ENCODE peak calls at places on chromosomes 16 and 17, in four cellular contexts. One of them, this sample, is unnamed.

GRCh38 chr17:40097931-40098845 is 2.2 kb downstream of the NR1D1 start:
- DNase-seq in cardiac fibroblast: peak
- DNase-seq in HFFc6: peak
- DNase-seq in stimulated activated CD8-positive, alpha-beta memory T cell treated with anti-CD3 and anti-CD28 coated beads, Interleukin-4, amount 100 ng/mL, for 4 hours: no peak
- DNase-seq in this sample: no peak

GRCh38 chr16:1194665-1195392 is 30.2 kb downstream of the TPSG1 start:
- DNase-seq in cardiac fibroblast: peak
- DNase-seq in HFFc6: no peak
- DNase-seq in stimulated activated CD8-positive, alpha-beta memory T cell treated with anti-CD3 and anti-CD28 coated beads, Interleukin-4, amount 100 ng/mL, for 4 hours: no peak
- DNase-seq in this sample: no peak

GRCh38 chr17:77887464-77888241 is 70.8 kb upstream of the TNRC6C start:
- DNase-seq in stimulated activated CD8-positive, alpha-beta memory T cell treated with anti-CD3 and anti-CD28 coated beads, Interleukin-4, amount 100 ng/mL, for 4 hours: peak
- DNase-seq in cardiac fibroblast: peak
- DNase-seq in HFFc6: peak
- DNase-seq in this sample: peak

GRCh38 chr17:17567631-17568030 is 23.9 kb downstream of the PEMT start:
- DNase-seq in stimulated activated CD8-positive, alpha-beta memory T cell treated with anti-CD3 and anti-CD28 coated beads, Interleukin-4, amount 100 ng/mL, for 4 hours: no peak
- DNase-seq in HFFc6: no peak
- DNase-seq in cardiac fibroblast: no peak
- DNase-seq in this sample: no peak

GRCh38 chr17:69448431-69449102 is 34.1 kb downstream of the MAP2K6 start:
- DNase-seq in stimulated activated CD8-positive, alpha-beta memory T cell treated with anti-CD3 and anti-CD28 coated beads, Interleukin-4, amount 100 ng/mL, for 4 hours: no peak
- DNase-seq in HFFc6: no peak
- DNase-seq in cardiac fibroblast: no peak
- DNase-seq in this sample: no peak

GRCh38 chr17:64781394-64781793 is 119.3 kb upstream of the SMURF2 start:
- DNase-seq in cardiac fibroblast: peak
- DNase-seq in HFFc6: no peak
- DNase-seq in stimulated activated CD8-positive, alpha-beta memory T cell treated with anti-CD3 and anti-CD28 coated beads, Interleukin-4, amount 100 ng/mL, for 4 hours: no peak
- DNase-seq in this sample: no peak

GRCh38 chr17:79077587-79077986 is 3.0 kb downstream of the ENGASE start:
- DNase-seq in HFFc6: no peak
- DNase-seq in cardiac fibroblast: no peak
- DNase-seq in stimulated activated CD8-positive, alpha-beta memory T cell treated with anti-CD3 and anti-CD28 coated beads, Interleukin-4, amount 100 ng/mL, for 4 hours: no peak
- DNase-seq in this sample: no peak

GRCh38 chr16:89921699-89922476 is 1.3 kb upstream of the TUBB3 start:
- DNase-seq in HFFc6: peak
- DNase-seq in stimulated activated CD8-positive, alpha-beta memory T cell treated with anti-CD3 and anti-CD28 coated beads, Interleukin-4, amount 100 ng/mL, for 4 hours: no peak
- DNase-seq in cardiac fibroblast: peak
- DNase-seq in this sample: peak

GRCh38 chr17:8292639-8293395 is 2.4 kb downstream of the SLC25A35 start:
- DNase-seq in cardiac fibroblast: no peak
- DNase-seq in HFFc6: no peak
- DNase-seq in stimulated activated CD8-positive, alpha-beta memory T cell treated with anti-CD3 and anti-CD28 coated beads, Interleukin-4, amount 100 ng/mL, for 4 hours: no peak
- DNase-seq in this sample: peak

GRCh38 chr16:88084881-88085280 is 133.6 kb downstream of the BANP start:
- DNase-seq in cardiac fibroblast: peak
- DNase-seq in HFFc6: peak
- DNase-seq in stimulated activated CD8-positive, alpha-beta memory T cell treated with anti-CD3 and anti-CD28 coated beads, Interleukin-4, amount 100 ng/mL, for 4 hours: no peak
- DNase-seq in this sample: no peak

GRCh38 chr17:28570716-28571254 is 539 bp downstream of the PIGS start:
- DNase-seq in HFFc6: no peak
- DNase-seq in cardiac fibroblast: peak
- DNase-seq in stimulated activated CD8-positive, alpha-beta memory T cell treated with anti-CD3 and anti-CD28 coated beads, Interleukin-4, amount 100 ng/mL, for 4 hours: no peak
- DNase-seq in this sample: peak

GRCh38 chr17:37179893-37180292 is 195.9 kb upstream of the C17orf78 start:
- DNase-seq in cardiac fibroblast: peak
- DNase-seq in HFFc6: peak
- DNase-seq in stimulated activated CD8-positive, alpha-beta memory T cell treated with anti-CD3 and anti-CD28 coated beads, Interleukin-4, amount 100 ng/mL, for 4 hours: no peak
- DNase-seq in this sample: peak

GRCh38 chr16:55437627-55438026 is 41.4 kb upstream of the MMP2 start:
- DNase-seq in HFFc6: no peak
- DNase-seq in cardiac fibroblast: peak
- DNase-seq in stimulated activated CD8-positive, alpha-beta memory T cell treated with anti-CD3 and anti-CD28 coated beads, Interleukin-4, amount 100 ng/mL, for 4 hours: no peak
- DNase-seq in this sample: peak

GRCh38 chr17:49850772-49851386 is 3.0 kb upstream of the TAC4 start:
- DNase-seq in cardiac fibroblast: no peak
- DNase-seq in stimulated activated CD8-positive, alpha-beta memory T cell treated with anti-CD3 and anti-CD28 coated beads, Interleukin-4, amount 100 ng/mL, for 4 hours: no peak
- DNase-seq in HFFc6: no peak
- DNase-seq in this sample: peak

GRCh38 chr16:81675662-81676535 is 103.2 kb upstream of the PLCG2 start:
- DNase-seq in cardiac fibroblast: no peak
- DNase-seq in HFFc6: no peak
- DNase-seq in stimulated activated CD8-positive, alpha-beta memory T cell treated with anti-CD3 and anti-CD28 coated beads, Interleukin-4, amount 100 ng/mL, for 4 hours: no peak
- DNase-seq in this sample: no peak

GRCh38 chr16:81446318-81447275 is 2.0 kb downstream of the CMIP start:
- DNase-seq in cardiac fibroblast: peak
- DNase-seq in HFFc6: peak
- DNase-seq in stimulated activated CD8-positive, alpha-beta memory T cell treated with anti-CD3 and anti-CD28 coated beads, Interleukin-4, amount 100 ng/mL, for 4 hours: no peak
- DNase-seq in this sample: peak

GRCh38 chr17:63596856-63597557 is 3.7 kb upstream of the TACO1 start:
- DNase-seq in cardiac fibroblast: no peak
- DNase-seq in stimulated activated CD8-positive, alpha-beta memory T cell treated with anti-CD3 and anti-CD28 coated beads, Interleukin-4, amount 100 ng/mL, for 4 hours: no peak
- DNase-seq in HFFc6: no peak
- DNase-seq in this sample: no peak

GRCh38 chr16:12815361-12815760 is 11.7 kb upstream of the CPPED1 start:
- DNase-seq in cardiac fibroblast: peak
- DNase-seq in HFFc6: no peak
- DNase-seq in stimulated activated CD8-positive, alpha-beta memory T cell treated with anti-CD3 and anti-CD28 coated beads, Interleukin-4, amount 100 ng/mL, for 4 hours: no peak
- DNase-seq in this sample: no peak

GRCh38 chr16:49704586-49705155 is 151.2 kb downstream of the ZNF423 start:
- DNase-seq in HFFc6: no peak
- DNase-seq in stimulated activated CD8-positive, alpha-beta memory T cell treated with anti-CD3 and anti-CD28 coated beads, Interleukin-4, amount 100 ng/mL, for 4 hours: no peak
- DNase-seq in cardiac fibroblast: peak
- DNase-seq in this sample: peak

GRCh38 chr17:35942588-35943186 is 826 bp downstream of the LYZL6 start:
- DNase-seq in cardiac fibroblast: no peak
- DNase-seq in stimulated activated CD8-positive, alpha-beta memory T cell treated with anti-CD3 and anti-CD28 coated beads, Interleukin-4, amount 100 ng/mL, for 4 hours: no peak
- DNase-seq in HFFc6: no peak
- DNase-seq in this sample: no peak

GRCh38 chr16:678209-678857 is 1.9 kb upstream of the STUB1 start:
- DNase-seq in HFFc6: no peak
- DNase-seq in stimulated activated CD8-positive, alpha-beta memory T cell treated with anti-CD3 and anti-CD28 coated beads, Interleukin-4, amount 100 ng/mL, for 4 hours: no peak
- DNase-seq in cardiac fibroblast: no peak
- DNase-seq in this sample: no peak

GRCh38 chr17:17205368-17206148 is 575 bp downstream of the PLD6 start:
- DNase-seq in stimulated activated CD8-positive, alpha-beta memory T cell treated with anti-CD3 and anti-CD28 coated beads, Interleukin-4, amount 100 ng/mL, for 4 hours: no peak
- DNase-seq in HFFc6: peak
- DNase-seq in cardiac fibroblast: peak
- DNase-seq in this sample: peak

GRCh38 chr17:81309140-81309858 is 14.2 kb upstream of the SLC38A10 start:
- DNase-seq in HFFc6: peak
- DNase-seq in cardiac fibroblast: peak
- DNase-seq in stimulated activated CD8-positive, alpha-beta memory T cell treated with anti-CD3 and anti-CD28 coated beads, Interleukin-4, amount 100 ng/mL, for 4 hours: no peak
- DNase-seq in this sample: peak

GRCh38 chr17:50049636-50050035 is 6.3 kb upstream of the ITGA3 start:
- DNase-seq in HFFc6: no peak
- DNase-seq in stimulated activated CD8-positive, alpha-beta memory T cell treated with anti-CD3 and anti-CD28 coated beads, Interleukin-4, amount 100 ng/mL, for 4 hours: no peak
- DNase-seq in cardiac fibroblast: no peak
- DNase-seq in this sample: no peak

GRCh38 chr17:82871056-82871775 is 31.4 kb upstream of the ZNF750 start:
- DNase-seq in stimulated activated CD8-positive, alpha-beta memory T cell treated with anti-CD3 and anti-CD28 coated beads, Interleukin-4, amount 100 ng/mL, for 4 hours: no peak
- DNase-seq in cardiac fibroblast: no peak
- DNase-seq in HFFc6: no peak
- DNase-seq in this sample: no peak

GRCh38 chr16:57834936-57835335 is 32.6 kb upstream of the KIFC3 start:
- DNase-seq in cardiac fibroblast: peak
- DNase-seq in HFFc6: no peak
- DNase-seq in stimulated activated CD8-positive, alpha-beta memory T cell treated with anti-CD3 and anti-CD28 coated beads, Interleukin-4, amount 100 ng/mL, for 4 hours: no peak
- DNase-seq in this sample: peak

GRCh38 chr17:82882715-82883446 is 43.1 kb upstream of the ZNF750 start:
- DNase-seq in stimulated activated CD8-positive, alpha-beta memory T cell treated with anti-CD3 and anti-CD28 coated beads, Interleukin-4, amount 100 ng/mL, for 4 hours: peak
- DNase-seq in HFFc6: no peak
- DNase-seq in cardiac fibroblast: no peak
- DNase-seq in this sample: peak

GRCh38 chr17:12457493-12457892 is 208.2 kb upstream of the MYOCD start:
- DNase-seq in stimulated activated CD8-positive, alpha-beta memory T cell treated with anti-CD3 and anti-CD28 coated beads, Interleukin-4, amount 100 ng/mL, for 4 hours: no peak
- DNase-seq in cardiac fibroblast: no peak
- DNase-seq in HFFc6: peak
- DNase-seq in this sample: peak

GRCh38 chr17:34758316-34758715 is 178.9 kb downstream of the TMEM132E start:
- DNase-seq in HFFc6: no peak
- DNase-seq in stimulated activated CD8-positive, alpha-beta memory T cell treated with anti-CD3 and anti-CD28 coated beads, Interleukin-4, amount 100 ng/mL, for 4 hours: no peak
- DNase-seq in cardiac fibroblast: no peak
- DNase-seq in this sample: no peak

GRCh38 chr17:8227238-8227581 is 16.8 kb upstream of the AURKB start:
- DNase-seq in cardiac fibroblast: no peak
- DNase-seq in HFFc6: no peak
- DNase-seq in stimulated activated CD8-positive, alpha-beta memory T cell treated with anti-CD3 and anti-CD28 coated beads, Interleukin-4, amount 100 ng/mL, for 4 hours: no peak
- DNase-seq in this sample: peak

GRCh38 chr17:82793974-82794620 is 42.2 kb downstream of the TBCD start:
- DNase-seq in cardiac fibroblast: no peak
- DNase-seq in HFFc6: no peak
- DNase-seq in stimulated activated CD8-positive, alpha-beta memory T cell treated with anti-CD3 and anti-CD28 coated beads, Interleukin-4, amount 100 ng/mL, for 4 hours: no peak
- DNase-seq in this sample: no peak

GRCh38 chr16:27639588-27640276 is 89.8 kb downstream of the KATNIP start:
- DNase-seq in HFFc6: peak
- DNase-seq in cardiac fibroblast: peak
- DNase-seq in stimulated activated CD8-positive, alpha-beta memory T cell treated with anti-CD3 and anti-CD28 coated beads, Interleukin-4, amount 100 ng/mL, for 4 hours: no peak
- DNase-seq in this sample: peak

GRCh38 chr17:29143894-29144293 is 36.3 kb downstream of the MYO18A start:
- DNase-seq in cardiac fibroblast: no peak
- DNase-seq in stimulated activated CD8-positive, alpha-beta memory T cell treated with anti-CD3 and anti-CD28 coated beads, Interleukin-4, amount 100 ng/mL, for 4 hours: no peak
- DNase-seq in HFFc6: peak
- DNase-seq in this sample: peak

GRCh38 chr17:78922876-78923498 is 2.2 kb downstream of the TIMP2 start:
- DNase-seq in HFFc6: no peak
- DNase-seq in cardiac fibroblast: no peak
- DNase-seq in stimulated activated CD8-positive, alpha-beta memory T cell treated with anti-CD3 and anti-CD28 coated beads, Interleukin-4, amount 100 ng/mL, for 4 hours: no peak
- DNase-seq in this sample: no peak

GRCh38 chr17:72361892-72362291 is 241.1 kb downstream of the SOX9 start:
- DNase-seq in stimulated activated CD8-positive, alpha-beta memory T cell treated with anti-CD3 and anti-CD28 coated beads, Interleukin-4, amount 100 ng/mL, for 4 hours: no peak
- DNase-seq in cardiac fibroblast: peak
- DNase-seq in HFFc6: no peak
- DNase-seq in this sample: no peak

GRCh38 chr17:79036609-79037008 is 12.6 kb downstream of the C1QTNF1 start:
- DNase-seq in stimulated activated CD8-positive, alpha-beta memory T cell treated with anti-CD3 and anti-CD28 coated beads, Interleukin-4, amount 100 ng/mL, for 4 hours: no peak
- DNase-seq in HFFc6: peak
- DNase-seq in cardiac fibroblast: peak
- DNase-seq in this sample: no peak

GRCh38 chr17:55259684-55260111 is 5.1 kb upstream of the HLF start:
- DNase-seq in cardiac fibroblast: no peak
- DNase-seq in stimulated activated CD8-positive, alpha-beta memory T cell treated with anti-CD3 and anti-CD28 coated beads, Interleukin-4, amount 100 ng/mL, for 4 hours: no peak
- DNase-seq in HFFc6: no peak
- DNase-seq in this sample: no peak

This sample was measured in trophoblast cell.